ENCODE peak calls at places on chromosomes 2 and 18, in five cellular contexts. W is CD8-positive, alpha-beta T cell; P is PC-3; L is kidney; J is coronary artery. R is an unnamed sample.

GRCh38 chr2:235031686-235032373 is 80.0 kb downstream of the SH3BP4 start:
- DNase-seq in W (no peak), L (no peak), P (no peak), J (no peak), R (no peak)

GRCh38 chr18:32769242-32770180 is 3.3 kb downstream of the KLHL14 start:
- DNase-seq in P (no peak), J (no peak), W (no peak), L (peak), R (no peak)

GRCh38 chr18:48300463-48300961 is 108.7 kb downstream of the ZBTB7C start:
- DNase-seq in J (peak), L (no peak), W (no peak), P (peak), R (peak)

GRCh38 chr2:64115808-64116598 is 28.2 kb downstream of the PELI1 start:
- DNase-seq in P (peak), L (no peak), J (no peak), W (no peak), R (no peak)

GRCh38 chr2:49248506-49248905 is 94.2 kb upstream of the FSHR start:
- DNase-seq in W (no peak), L (no peak), P (peak), J (no peak), R (no peak)

GRCh38 chr2:55112229-55113016 is 62.2 kb upstream of the RTN4 start:
- DNase-seq in J (peak), W (no peak), P (no peak), L (peak), R (peak)

GRCh38 chr2:64455545-64455944 is 1.6 kb downstream of the LGALSL start:
- DNase-seq in W (no peak), J (no peak), L (no peak), P (peak), R (no peak)

GRCh38 chr2:28004086-28004485 is 113.6 kb downstream of the BABAM2 start:
- DNase-seq in L (no peak), W (no peak), P (peak), J (no peak), R (no peak)

GRCh38 chr2:68831688-68832087 is 39.5 kb downstream of the BMP10 start:
- DNase-seq in P (no peak), W (no peak), J (no peak), L (no peak), R (no peak)

GRCh38 chr2:148259674-148260073 is 238.8 kb downstream of the MBD5 start:
- DNase-seq in J (no peak), W (no peak), L (peak), P (peak), R (no peak)

GRCh38 chr2:60438136-60438535 is 115.3 kb downstream of the BCL11A start:
- DNase-seq in J (no peak), L (no peak), P (no peak), W (no peak), R (no peak)

GRCh38 chr18:3234457-3234856 is 13.1 kb upstream of the MYL12A start:
- DNase-seq in P (no peak), W (no peak), J (no peak), L (no peak), R (no peak)

GRCh38 chr2:88345842-88346241 is 106.7 kb downstream of the FOXI3 start:
- DNase-seq in L (no peak), P (no peak), W (no peak), J (no peak), R (no peak)

GRCh38 chr18:70415823-70416488 is 127.1 kb downstream of the SOCS6 start:
- DNase-seq in J (no peak), P (peak), W (no peak), L (no peak), R (no peak)

GRCh38 chr2:172089005-172089504 is 3.7 kb downstream of the DLX1 start:
- DNase-seq in W (no peak), J (no peak), L (no peak), P (no peak), R (no peak)

GRCh38 chr2:130849896-130850787 is 13.4 kb downstream of the ARHGEF4 start:
- DNase-seq in J (no peak), P (no peak), W (no peak), L (peak), R (no peak)

GRCh38 chr2:162839419-162839818 is 852 bp upstream of the KCNH7 start:
- DNase-seq in J (no peak), L (no peak), P (no peak), W (no peak), R (no peak)

GRCh38 chr18:50315100-50315871 is 27.8 kb upstream of the CXXC1 start:
- DNase-seq in W (no peak), J (no peak), L (no peak), P (no peak), R (no peak)

GRCh38 chr2:20199381-20200270 is 25.3 kb downstream of the SDC1 start:
- DNase-seq in W (no peak), J (no peak), L (no peak), P (no peak), R (no peak)

GRCh38 chr2:29397743-29398142 is 282.5 kb downstream of the CLIP4 start:
- DNase-seq in P (no peak), W (no peak), L (no peak), J (no peak), R (no peak)

GRCh38 chr2:233076749-233077148 is 16.6 kb downstream of the INPP5D start:
- DNase-seq in J (no peak), P (no peak), L (no peak), W (peak), R (no peak)

GRCh38 chr18:2417861-2418610 is 153.3 kb downstream of the METTL4 start:
- DNase-seq in P (peak), J (no peak), W (no peak), L (no peak), R (no peak)

GRCh38 chr2:200635251-200635650 is 49.4 kb downstream of the AOX1 start:
- DNase-seq in L (no peak), J (no peak), W (no peak), P (no peak), R (no peak)
- H3K27ac ChIP-seq in L (no peak), J (peak), W (no peak), P (no peak), R (no peak)

DNA sequence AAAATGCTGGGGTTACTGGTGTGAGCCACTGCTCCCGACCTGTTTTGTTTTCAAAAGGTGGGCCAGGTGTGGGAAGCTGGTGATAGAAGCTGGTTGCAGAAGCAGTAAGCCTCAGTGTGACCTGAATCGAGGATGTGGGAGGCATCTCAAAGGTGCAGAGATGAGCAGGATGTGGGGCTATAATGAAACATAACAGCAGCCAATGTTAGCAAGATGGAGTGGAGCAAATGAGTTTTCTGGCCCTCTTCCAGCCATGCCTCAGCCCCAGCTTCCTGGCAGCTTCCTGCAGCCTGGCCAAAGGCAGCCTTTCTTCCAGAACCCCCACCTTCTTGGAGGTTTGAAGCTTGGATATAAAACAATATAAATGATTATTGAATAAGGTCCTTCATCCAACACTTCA is 184.8 kb downstream of the NCK2 start:
- DNase-seq in W (peak), P (peak), L (no peak), J (no peak), R (no peak)
- H3K4me3 ChIP-seq in W (no peak), P (no peak), L (no peak), J (no peak), R (no peak)

DNA sequence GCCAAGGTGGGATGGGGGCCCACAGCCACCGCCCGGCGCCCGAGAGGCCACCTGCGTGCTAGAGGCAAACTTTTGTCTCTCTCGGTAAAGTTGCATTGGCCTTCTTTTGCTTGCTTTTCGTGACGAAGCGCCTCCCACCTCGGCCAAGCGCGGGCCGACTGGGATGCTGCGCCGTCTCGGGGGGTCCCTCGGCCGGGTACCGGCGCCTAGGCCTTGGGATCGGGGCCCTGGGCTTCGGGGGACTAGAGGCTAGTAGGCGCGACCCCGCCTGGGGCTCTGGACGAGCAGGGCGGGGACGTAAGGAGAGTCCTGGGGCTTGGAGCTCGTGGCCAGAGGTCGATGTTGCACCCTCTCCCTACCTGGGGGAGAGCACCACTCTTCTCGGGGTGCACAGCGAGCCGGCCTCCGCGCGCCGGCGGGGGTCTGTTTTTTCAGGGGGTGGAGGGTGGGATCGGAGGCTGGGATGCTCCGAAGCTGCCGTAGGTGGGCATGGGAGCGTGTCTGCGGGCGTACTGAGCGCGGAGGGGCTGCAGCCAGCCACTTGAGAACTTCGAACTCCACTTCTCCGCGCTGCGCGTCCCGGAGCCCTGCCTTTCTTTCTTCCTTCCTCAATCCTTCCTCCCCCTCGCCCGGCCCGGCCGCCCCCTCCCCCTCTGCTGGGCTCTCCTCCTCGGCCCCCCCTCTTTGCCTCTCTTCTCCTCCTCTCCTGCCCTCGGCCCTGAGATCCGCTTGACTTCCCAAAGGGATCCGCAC is 710 bp downstream of the GLI2 start:
- DNase-seq in W (peak), J (peak), P (no peak), L (peak), R (no peak)
- H3K27ac ChIP-seq in W (no peak), J (peak), P (peak), L (peak), R (peak)

DNA sequence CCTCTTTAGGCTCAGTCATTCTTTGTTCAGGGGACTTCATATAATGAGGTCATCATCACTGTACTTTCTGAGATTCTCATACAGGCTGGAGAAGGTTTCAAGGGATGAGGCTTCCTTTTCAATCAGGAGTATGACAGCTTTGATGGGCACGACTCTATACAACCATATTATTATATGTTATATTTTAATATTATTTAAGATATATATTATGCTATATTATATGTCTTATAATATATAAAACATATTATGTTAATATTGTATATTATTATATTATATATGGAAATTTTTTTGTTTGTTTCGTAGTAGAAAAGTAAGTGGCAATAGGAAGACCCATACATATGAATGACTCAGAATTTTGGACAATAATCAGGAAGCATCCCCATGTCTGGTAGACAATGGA is 78.0 kb upstream of the GATA6 start:
- DNase-seq in J (no peak), L (no peak), W (no peak), P (no peak), R (no peak)
- H3K4me3 ChIP-seq in J (no peak), L (no peak), W (no peak), P (no peak), R (no peak)

DNA sequence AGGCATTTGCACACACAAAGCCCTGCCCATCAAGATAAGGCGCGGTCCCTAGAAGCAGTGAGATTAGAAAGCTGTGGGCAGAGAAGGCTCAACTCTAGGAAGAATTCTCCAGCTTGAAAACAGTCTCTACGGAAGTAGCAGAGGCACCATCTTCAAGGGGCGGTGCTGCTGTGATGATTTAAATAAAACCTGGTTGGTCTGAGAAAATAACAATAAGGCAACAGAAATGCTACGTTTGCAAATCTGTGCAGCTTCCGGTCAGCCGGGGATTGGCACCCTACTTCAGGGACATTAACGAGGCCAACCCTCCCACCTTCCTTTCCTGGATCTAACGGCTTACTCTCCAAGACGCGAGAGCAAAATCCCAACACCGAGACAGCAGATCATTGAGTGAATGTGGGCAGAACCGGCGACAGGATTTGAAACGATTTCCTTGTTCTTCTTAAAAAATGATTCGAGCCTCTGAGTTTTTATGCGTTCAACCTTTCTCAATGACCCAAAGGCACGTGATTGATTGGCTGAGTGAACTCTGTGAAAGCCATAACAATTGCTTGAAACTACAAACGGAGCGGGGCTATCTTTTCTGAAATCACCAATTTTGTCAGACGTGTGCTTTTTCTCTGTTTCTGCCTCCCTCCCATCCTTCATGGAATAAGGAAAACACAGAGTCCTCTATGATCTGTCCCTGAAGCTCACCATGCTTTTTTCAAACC is 93.7 kb upstream of the ZNF516 start:
- DNase-seq in P (no peak), J (no peak), L (no peak), W (no peak), R (no peak)
- H3K27ac ChIP-seq in P (no peak), J (no peak), L (no peak), W (no peak), R (no peak)

DNA sequence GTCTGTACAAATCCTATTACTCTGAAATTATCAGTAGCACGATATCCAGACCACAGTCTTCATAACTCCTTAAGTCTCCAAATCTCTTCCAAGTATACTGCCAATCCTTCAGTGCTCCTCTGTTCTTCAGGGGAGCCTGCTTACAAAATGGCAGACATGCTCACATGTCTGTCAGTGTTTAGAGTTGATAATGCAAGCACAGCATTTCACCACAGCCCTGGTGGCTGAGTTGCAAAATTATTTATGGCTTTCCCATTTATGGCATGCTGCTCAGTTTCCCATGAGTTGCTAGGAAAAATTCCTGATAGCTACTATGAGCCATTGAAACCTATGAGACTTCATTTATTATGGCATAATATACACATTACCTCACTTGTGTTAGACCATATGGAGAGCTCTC is 448.7 kb upstream of the TCF4 start:
- DNase-seq in J (no peak), P (no peak), L (no peak), W (no peak), R (no peak)
- H3K4me3 ChIP-seq in J (no peak), P (no peak), L (no peak), W (no peak), R (no peak)

DNA sequence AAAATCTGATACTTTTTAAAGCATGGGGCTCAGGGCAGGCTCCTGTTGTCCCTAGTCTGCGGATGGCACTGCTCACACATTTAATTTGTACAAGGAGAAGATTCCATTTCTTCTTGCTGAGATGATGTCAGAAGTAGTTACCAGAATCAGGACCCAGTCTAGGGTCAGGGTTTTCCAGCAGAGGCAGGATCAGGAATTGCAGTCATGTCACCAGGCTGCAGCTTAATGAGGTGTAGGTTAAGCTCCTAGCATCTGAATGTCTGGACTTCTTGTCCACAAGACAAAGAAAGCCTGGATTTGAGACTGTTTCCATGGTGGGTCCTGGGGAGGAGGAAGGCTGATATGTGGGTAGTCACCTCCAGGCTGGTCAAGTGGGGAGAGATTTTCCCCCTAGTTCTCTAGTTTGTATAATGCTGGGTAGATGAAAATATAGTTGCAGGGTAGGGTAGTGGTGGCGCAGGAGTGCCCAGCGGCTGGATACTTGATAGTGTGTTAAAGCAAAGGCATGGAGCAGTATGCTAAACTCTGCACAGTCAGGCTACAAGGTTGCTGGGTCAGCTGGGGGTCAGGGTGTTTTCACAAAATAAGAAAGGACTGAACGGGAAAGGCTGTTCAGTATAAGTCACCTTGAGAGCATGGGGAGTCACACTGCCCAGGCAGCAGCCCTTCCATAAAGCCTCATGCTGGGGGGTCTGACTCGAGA is 148.4 kb downstream of the PRKCE start:
- DNase-seq in W (no peak), J (no peak), P (no peak), L (no peak), R (no peak)
- H3K27ac ChIP-seq in W (no peak), J (no peak), P (no peak), L (no peak), R (no peak)